ENCODE peak calls at places on chromosomes 2 and 18, in eight cellular contexts. R is PC-3, N is heart left ventricle, J is nephron progenitor cell, V is mucosa of descending colon, T is MCF 10A, S is astrocyte of the spinal cord, Z is GM10248. D is an unnamed sample.

GRCh38 chr18:63098014-63098981 is 221.3 kb downstream of the BCL2 start:
- DNase-seq in N (no peak), R (no peak), S (no peak), V (peak; percentile 37), J (no peak), T (no peak), Z (peak; percentile 65), D (no peak)

GRCh38 chr2:207252979-207253640 is 87.4 kb upstream of the KLF7 start:
- DNase-seq in J (no peak), Z (no peak), T (no peak), R (no peak), V (no peak), N (no peak), S (no peak), D (peak; percentile 75)

GRCh38 chr18:28690836-28691835 is 514.2 kb upstream of the CDH2 start:
- DNase-seq in S (peak; percentile 39), J (no peak), Z (no peak), T (no peak), R (peak; percentile 78), V (no peak), N (no peak), D (no peak)

GRCh38 chr18:36630917-36631316 is 197.9 kb downstream of the TPGS2 start:
- DNase-seq in R (no peak), N (peak; percentile 40), T (no peak), Z (no peak), V (no peak), S (no peak), J (no peak), D (no peak)

GRCh38 chr2:230155359-230155758 is 64.4 kb downstream of the SP110 start:
- DNase-seq in J (no peak), Z (no peak), R (no peak), N (no peak), V (no peak), S (no peak), T (no peak), D (no peak)

GRCh38 chr2:3262437-3263388 is 114.9 kb downstream of the EIPR1 start:
- DNase-seq in R (no peak), V (no peak), Z (no peak), T (no peak), J (no peak), S (no peak), N (no peak), D (no peak)

GRCh38 chr2:21910832-21911507 is 787.2 kb downstream of the TDRD15 start:
- DNase-seq in N (no peak), Z (no peak), S (no peak), R (no peak), V (no peak), T (no peak), J (no peak), D (no peak)

GRCh38 chr2:238180554-238180953 is 21.8 kb downstream of the ERFE start:
- DNase-seq in J (no peak), R (no peak), Z (no peak), T (no peak), V (no peak), N (no peak), S (no peak), D (no peak)

GRCh38 chr18:56431551-56431950 is 206.8 kb downstream of the TXNL1 start:
- DNase-seq in S (peak; percentile 14), T (peak; percentile 83), V (no peak), Z (no peak), J (no peak), R (peak; percentile 96), N (no peak), D (peak; percentile 67)

GRCh38 chr2:17747684-17748452 is 5.7 kb downstream of the SMC6 start:
- DNase-seq in J (no peak), S (peak; percentile 43), T (no peak), R (peak; percentile 64), V (no peak), Z (no peak), N (no peak), D (no peak)

GRCh38 chr2:96157649-96158553 is 12.7 kb upstream of the DUSP2 start:
- DNase-seq in N (no peak), Z (peak; percentile 87), R (no peak), S (no peak), V (no peak), T (no peak), J (no peak), D (no peak)

GRCh38 chr2:10159086-10159485 is 36.5 kb downstream of the RRM2 start:
- DNase-seq in S (no peak), J (no peak), Z (no peak), T (no peak), R (no peak), N (no peak), V (no peak), D (no peak)

GRCh38 chr2:43592443-43592842 is 3.4 kb downstream of the THADA start:
- DNase-seq in Z (no peak), R (no peak), T (peak; percentile 3), J (no peak), N (no peak), V (no peak), S (peak; percentile 52), D (no peak)

GRCh38 chr2:22854588-22854987 is 530.4 kb upstream of the KLHL29 start:
- DNase-seq in Z (no peak), J (no peak), R (no peak), T (no peak), S (no peak), N (no peak), V (no peak), D (no peak)

GRCh38 chr18:28357785-28358401 is 181.0 kb upstream of the CDH2 start:
- DNase-seq in R (peak; percentile 22), Z (no peak), N (no peak), S (no peak), T (peak; percentile 16), J (no peak), V (no peak), D (peak; percentile 59)

GRCh38 chr2:205679410-205680009 is 2.8 kb upstream of the NRP2 start:
- DNase-seq in V (no peak), N (no peak), S (no peak), R (peak; percentile 71), J (no peak), Z (no peak), T (peak; percentile 18), D (peak; percentile 50)

D was measured in DMS53.